ENCODE peak calls at places on chromosomes 12 and 14, in ten cellular contexts. One of them, this sample, is unnamed.

GRCh38 chr12:2739832-2740641 is 54.7 kb upstream of the FKBP4 start:
- DNase-seq in stimulated activated naive CD8-positive, alpha-beta T cell treated with anti-CD3 and anti-CD28 coated beads, Interleukin-15, Interleukin-2, amounts not matched to agents 100 U/mL and 50 U/mL, for 24 hours: no peak
- DNase-seq in GM23248: peak; percentile 78
- DNase-seq in fibroblast of mammary gland: peak; percentile 60
- DNase-seq in adipocyte: peak; percentile 69
- DNase-seq in NCI-H69: peak; percentile 59
- DNase-seq in GM04503: peak; percentile 16
- DNase-seq in thyroid gland: peak; percentile 32
- DNase-seq in Kasumi-1: no peak
- DNase-seq in iris pigment epithelial cell: peak; percentile 31
- DNase-seq in this sample: no peak

GRCh38 chr12:53530056-53530455 is 22.8 kb upstream of the NPFF start:
- DNase-seq in Kasumi-1: no peak
- DNase-seq in thyroid gland: no peak
- DNase-seq in fibroblast of mammary gland: no peak
- DNase-seq in GM04503: no peak
- DNase-seq in adipocyte: no peak
- DNase-seq in GM23248: no peak
- DNase-seq in NCI-H69: peak; percentile 88
- DNase-seq in iris pigment epithelial cell: no peak
- DNase-seq in stimulated activated naive CD8-positive, alpha-beta T cell treated with anti-CD3 and anti-CD28 coated beads, Interleukin-15, Interleukin-2, amounts not matched to agents 100 U/mL and 50 U/mL, for 24 hours: no peak
- DNase-seq in this sample: no peak

GRCh38 chr14:24298892-24299254 is 707 bp downstream of the DHRS1 start:
- DNase-seq in thyroid gland: no peak
- DNase-seq in GM04503: peak; percentile 36
- DNase-seq in NCI-H69: peak; percentile 67
- DNase-seq in stimulated activated naive CD8-positive, alpha-beta T cell treated with anti-CD3 and anti-CD28 coated beads, Interleukin-15, Interleukin-2, amounts not matched to agents 100 U/mL and 50 U/mL, for 24 hours: no peak
- DNase-seq in iris pigment epithelial cell: peak; percentile 77
- DNase-seq in fibroblast of mammary gland: peak; percentile 76
- DNase-seq in adipocyte: peak; percentile 49
- DNase-seq in Kasumi-1: no peak
- DNase-seq in GM23248: peak; percentile 94
- DNase-seq in this sample: peak; percentile 32

GRCh38 chr14:31945074-31945613 is 132.0 kb upstream of the ARHGAP5 start:
- DNase-seq in NCI-H69: peak; percentile 97
- DNase-seq in thyroid gland: no peak
- DNase-seq in stimulated activated naive CD8-positive, alpha-beta T cell treated with anti-CD3 and anti-CD28 coated beads, Interleukin-15, Interleukin-2, amounts not matched to agents 100 U/mL and 50 U/mL, for 24 hours: no peak
- DNase-seq in fibroblast of mammary gland: no peak
- DNase-seq in GM04503: no peak
- DNase-seq in adipocyte: no peak
- DNase-seq in iris pigment epithelial cell: no peak
- DNase-seq in GM23248: no peak
- DNase-seq in Kasumi-1: no peak
- DNase-seq in this sample: no peak

GRCh38 chr14:31291210-31291609 is 83.6 kb upstream of the HECTD1 start:
- DNase-seq in stimulated activated naive CD8-positive, alpha-beta T cell treated with anti-CD3 and anti-CD28 coated beads, Interleukin-15, Interleukin-2, amounts not matched to agents 100 U/mL and 50 U/mL, for 24 hours: no peak
- DNase-seq in Kasumi-1: peak; percentile 82
- DNase-seq in thyroid gland: no peak
- DNase-seq in fibroblast of mammary gland: no peak
- DNase-seq in GM23248: no peak
- DNase-seq in iris pigment epithelial cell: peak; percentile 55
- DNase-seq in NCI-H69: no peak
- DNase-seq in GM04503: no peak
- DNase-seq in adipocyte: no peak
- DNase-seq in this sample: no peak

GRCh38 chr12:24177889-24178288 is 228.4 kb upstream of the SOX5 start:
- DNase-seq in NCI-H69: no peak
- DNase-seq in stimulated activated naive CD8-positive, alpha-beta T cell treated with anti-CD3 and anti-CD28 coated beads, Interleukin-15, Interleukin-2, amounts not matched to agents 100 U/mL and 50 U/mL, for 24 hours: no peak
- DNase-seq in adipocyte: no peak
- DNase-seq in fibroblast of mammary gland: no peak
- DNase-seq in thyroid gland: peak; percentile 13
- DNase-seq in Kasumi-1: no peak
- DNase-seq in GM04503: no peak
- DNase-seq in GM23248: no peak
- DNase-seq in iris pigment epithelial cell: no peak
- DNase-seq in this sample: no peak

GRCh38 chr14:83757896-83758295 is 1772.0 kb upstream of the FLRT2 start:
- DNase-seq in Kasumi-1: no peak
- DNase-seq in iris pigment epithelial cell: peak; percentile 85
- DNase-seq in GM04503: peak; percentile 22
- DNase-seq in thyroid gland: no peak
- DNase-seq in stimulated activated naive CD8-positive, alpha-beta T cell treated with anti-CD3 and anti-CD28 coated beads, Interleukin-15, Interleukin-2, amounts not matched to agents 100 U/mL and 50 U/mL, for 24 hours: no peak
- DNase-seq in fibroblast of mammary gland: peak; percentile 74
- DNase-seq in GM23248: no peak
- DNase-seq in NCI-H69: no peak
- DNase-seq in adipocyte: peak; percentile 44
- DNase-seq in this sample: no peak

GRCh38 chr12:92759634-92760268 is 57.0 kb downstream of the PLEKHG7 start:
- DNase-seq in adipocyte: peak; percentile 81
- DNase-seq in NCI-H69: no peak
- DNase-seq in fibroblast of mammary gland: peak; percentile 97
- DNase-seq in thyroid gland: no peak
- DNase-seq in GM04503: peak; percentile 79
- DNase-seq in Kasumi-1: no peak
- DNase-seq in stimulated activated naive CD8-positive, alpha-beta T cell treated with anti-CD3 and anti-CD28 coated beads, Interleukin-15, Interleukin-2, amounts not matched to agents 100 U/mL and 50 U/mL, for 24 hours: no peak
- DNase-seq in GM23248: peak; percentile 95
- DNase-seq in iris pigment epithelial cell: peak; percentile 98
- DNase-seq in this sample: no peak

GRCh38 chr12:31037921-31038320 is 35.7 kb upstream of the DDX11 start:
- DNase-seq in stimulated activated naive CD8-positive, alpha-beta T cell treated with anti-CD3 and anti-CD28 coated beads, Interleukin-15, Interleukin-2, amounts not matched to agents 100 U/mL and 50 U/mL, for 24 hours: no peak
- DNase-seq in GM04503: no peak
- DNase-seq in thyroid gland: no peak
- DNase-seq in fibroblast of mammary gland: no peak
- DNase-seq in NCI-H69: no peak
- DNase-seq in Kasumi-1: no peak
- DNase-seq in adipocyte: no peak
- DNase-seq in GM23248: no peak
- DNase-seq in iris pigment epithelial cell: no peak
- DNase-seq in this sample: no peak

GRCh38 chr14:90675399-90675798 is 140.8 kb downstream of the TTC7B start:
- DNase-seq in GM04503: peak; percentile 58
- DNase-seq in thyroid gland: no peak
- DNase-seq in iris pigment epithelial cell: no peak
- DNase-seq in Kasumi-1: no peak
- DNase-seq in fibroblast of mammary gland: peak; percentile 68
- DNase-seq in stimulated activated naive CD8-positive, alpha-beta T cell treated with anti-CD3 and anti-CD28 coated beads, Interleukin-15, Interleukin-2, amounts not matched to agents 100 U/mL and 50 U/mL, for 24 hours: no peak
- DNase-seq in GM23248: peak; percentile 91
- DNase-seq in adipocyte: peak; percentile 75
- DNase-seq in NCI-H69: peak; percentile 25
- DNase-seq in this sample: no peak

GRCh38 chr14:89473979-89474378 is 56.9 kb upstream of the FOXN3 start:
- DNase-seq in fibroblast of mammary gland: peak; percentile 88
- DNase-seq in Kasumi-1: no peak
- DNase-seq in adipocyte: no peak
- DNase-seq in GM23248: peak; percentile 53
- DNase-seq in NCI-H69: no peak
- DNase-seq in iris pigment epithelial cell: peak; percentile 38
- DNase-seq in thyroid gland: no peak
- DNase-seq in GM04503: peak; percentile 5
- DNase-seq in stimulated activated naive CD8-positive, alpha-beta T cell treated with anti-CD3 and anti-CD28 coated beads, Interleukin-15, Interleukin-2, amounts not matched to agents 100 U/mL and 50 U/mL, for 24 hours: no peak
- DNase-seq in this sample: no peak

GRCh38 chr14:37056473-37056872 is 115.9 kb downstream of the SLC25A21 start:
- DNase-seq in adipocyte: no peak
- DNase-seq in stimulated activated naive CD8-positive, alpha-beta T cell treated with anti-CD3 and anti-CD28 coated beads, Interleukin-15, Interleukin-2, amounts not matched to agents 100 U/mL and 50 U/mL, for 24 hours: no peak
- DNase-seq in NCI-H69: peak; percentile 49
- DNase-seq in iris pigment epithelial cell: peak; percentile 72
- DNase-seq in thyroid gland: no peak
- DNase-seq in GM23248: peak; percentile 79
- DNase-seq in fibroblast of mammary gland: peak; percentile 58
- DNase-seq in Kasumi-1: no peak
- DNase-seq in GM04503: no peak
- DNase-seq in this sample: no peak

GRCh38 chr12:22275847-22276246 is 58.7 kb downstream of the ST8SIA1 start:
- DNase-seq in stimulated activated naive CD8-positive, alpha-beta T cell treated with anti-CD3 and anti-CD28 coated beads, Interleukin-15, Interleukin-2, amounts not matched to agents 100 U/mL and 50 U/mL, for 24 hours: no peak
- DNase-seq in thyroid gland: peak; percentile 75
- DNase-seq in adipocyte: peak; percentile 98
- DNase-seq in NCI-H69: no peak
- DNase-seq in GM23248: peak; percentile 98
- DNase-seq in GM04503: peak; percentile 100
- DNase-seq in fibroblast of mammary gland: peak; percentile 99
- DNase-seq in Kasumi-1: no peak
- DNase-seq in iris pigment epithelial cell: peak; percentile 96
- DNase-seq in this sample: no peak

GRCh38 chr12:71585218-71585617 is 78.4 kb downstream of the ZFC3H1 start:
- DNase-seq in Kasumi-1: no peak
- DNase-seq in stimulated activated naive CD8-positive, alpha-beta T cell treated with anti-CD3 and anti-CD28 coated beads, Interleukin-15, Interleukin-2, amounts not matched to agents 100 U/mL and 50 U/mL, for 24 hours: no peak
- DNase-seq in iris pigment epithelial cell: no peak
- DNase-seq in NCI-H69: no peak
- DNase-seq in fibroblast of mammary gland: no peak
- DNase-seq in GM23248: no peak
- DNase-seq in adipocyte: no peak
- DNase-seq in thyroid gland: no peak
- DNase-seq in GM04503: no peak
- DNase-seq in this sample: no peak

GRCh38 chr12:132866251-132866828 is 21.1 kb downstream of the CHFR start:
- DNase-seq in NCI-H69: no peak
- DNase-seq in GM23248: peak; percentile 57
- DNase-seq in fibroblast of mammary gland: peak; percentile 84
- DNase-seq in adipocyte: peak; percentile 61
- DNase-seq in iris pigment epithelial cell: peak; percentile 78
- DNase-seq in Kasumi-1: no peak
- DNase-seq in thyroid gland: no peak
- DNase-seq in stimulated activated naive CD8-positive, alpha-beta T cell treated with anti-CD3 and anti-CD28 coated beads, Interleukin-15, Interleukin-2, amounts not matched to agents 100 U/mL and 50 U/mL, for 24 hours: no peak
- DNase-seq in GM04503: no peak
- DNase-seq in this sample: no peak

GRCh38 chr12:127809236-127809635 is 457.7 kb upstream of the TMEM132C start:
- DNase-seq in thyroid gland: peak; percentile 9
- DNase-seq in GM23248: peak; percentile 92
- DNase-seq in GM04503: peak; percentile 71
- DNase-seq in Kasumi-1: no peak
- DNase-seq in iris pigment epithelial cell: peak; percentile 72
- DNase-seq in adipocyte: peak; percentile 94
- DNase-seq in NCI-H69: no peak
- DNase-seq in fibroblast of mammary gland: peak; percentile 83
- DNase-seq in stimulated activated naive CD8-positive, alpha-beta T cell treated with anti-CD3 and anti-CD28 coated beads, Interleukin-15, Interleukin-2, amounts not matched to agents 100 U/mL and 50 U/mL, for 24 hours: no peak
- DNase-seq in this sample: no peak

GRCh38 chr14:81408595-81408994 is 8.5 kb upstream of the STON2 start:
- DNase-seq in fibroblast of mammary gland: no peak
- DNase-seq in adipocyte: no peak
- DNase-seq in thyroid gland: peak; percentile 64
- DNase-seq in stimulated activated naive CD8-positive, alpha-beta T cell treated with anti-CD3 and anti-CD28 coated beads, Interleukin-15, Interleukin-2, amounts not matched to agents 100 U/mL and 50 U/mL, for 24 hours: no peak
- DNase-seq in GM04503: no peak
- DNase-seq in NCI-H69: no peak
- DNase-seq in Kasumi-1: no peak
- DNase-seq in iris pigment epithelial cell: no peak
- DNase-seq in GM23248: no peak
- DNase-seq in this sample: no peak

GRCh38 chr12:81081726-81082125 is 3.8 kb downstream of the ACSS3 start:
- DNase-seq in GM23248: no peak
- DNase-seq in iris pigment epithelial cell: peak; percentile 14
- DNase-seq in Kasumi-1: no peak
- DNase-seq in thyroid gland: no peak
- DNase-seq in NCI-H69: no peak
- DNase-seq in GM04503: no peak
- DNase-seq in fibroblast of mammary gland: no peak
- DNase-seq in stimulated activated naive CD8-positive, alpha-beta T cell treated with anti-CD3 and anti-CD28 coated beads, Interleukin-15, Interleukin-2, amounts not matched to agents 100 U/mL and 50 U/mL, for 24 hours: no peak
- DNase-seq in adipocyte: no peak
- DNase-seq in this sample: no peak

GRCh38 chr14:97747282-97747681 is 950.1 kb downstream of the VRK1 start:
- DNase-seq in fibroblast of mammary gland: no peak
- DNase-seq in Kasumi-1: no peak
- DNase-seq in GM23248: no peak
- DNase-seq in GM04503: no peak
- DNase-seq in thyroid gland: no peak
- DNase-seq in adipocyte: no peak
- DNase-seq in iris pigment epithelial cell: no peak
- DNase-seq in NCI-H69: no peak
- DNase-seq in stimulated activated naive CD8-positive, alpha-beta T cell treated with anti-CD3 and anti-CD28 coated beads, Interleukin-15, Interleukin-2, amounts not matched to agents 100 U/mL and 50 U/mL, for 24 hours: no peak
- DNase-seq in this sample: no peak

GRCh38 chr12:109764776-109765492 is 51.3 kb downstream of the FAM222A start:
- DNase-seq in Kasumi-1: no peak
- DNase-seq in fibroblast of mammary gland: no peak
- DNase-seq in GM04503: no peak
- DNase-seq in GM23248: no peak
- DNase-seq in thyroid gland: no peak
- DNase-seq in adipocyte: no peak
- DNase-seq in iris pigment epithelial cell: no peak
- DNase-seq in stimulated activated naive CD8-positive, alpha-beta T cell treated with anti-CD3 and anti-CD28 coated beads, Interleukin-15, Interleukin-2, amounts not matched to agents 100 U/mL and 50 U/mL, for 24 hours: no peak
- DNase-seq in NCI-H69: no peak
- DNase-seq in this sample: no peak

GRCh38 chr14:41859336-41859735 is 252.7 kb downstream of the LRFN5 start:
- DNase-seq in NCI-H69: peak; percentile 27
- DNase-seq in fibroblast of mammary gland: peak; percentile 55
- DNase-seq in iris pigment epithelial cell: no peak
- DNase-seq in GM23248: peak; percentile 80
- DNase-seq in Kasumi-1: peak; percentile 33
- DNase-seq in GM04503: no peak
- DNase-seq in stimulated activated naive CD8-positive, alpha-beta T cell treated with anti-CD3 and anti-CD28 coated beads, Interleukin-15, Interleukin-2, amounts not matched to agents 100 U/mL and 50 U/mL, for 24 hours: no peak
- DNase-seq in adipocyte: no peak
- DNase-seq in thyroid gland: no peak
- DNase-seq in this sample: no peak

GRCh38 chr14:103925316-103925715 is 2.9 kb upstream of the TDRD9 start:
- DNase-seq in iris pigment epithelial cell: no peak
- DNase-seq in fibroblast of mammary gland: no peak
- DNase-seq in GM23248: no peak
- DNase-seq in adipocyte: no peak
- DNase-seq in NCI-H69: no peak
- DNase-seq in GM04503: no peak
- DNase-seq in stimulated activated naive CD8-positive, alpha-beta T cell treated with anti-CD3 and anti-CD28 coated beads, Interleukin-15, Interleukin-2, amounts not matched to agents 100 U/mL and 50 U/mL, for 24 hours: no peak
- DNase-seq in Kasumi-1: peak; percentile 12
- DNase-seq in thyroid gland: no peak
- DNase-seq in this sample: no peak

GRCh38 chr12:2250797-2251196 is 198.0 kb downstream of the CACNA1C start:
- DNase-seq in iris pigment epithelial cell: no peak
- DNase-seq in fibroblast of mammary gland: peak; percentile 63
- DNase-seq in Kasumi-1: no peak
- DNase-seq in thyroid gland: no peak
- DNase-seq in stimulated activated naive CD8-positive, alpha-beta T cell treated with anti-CD3 and anti-CD28 coated beads, Interleukin-15, Interleukin-2, amounts not matched to agents 100 U/mL and 50 U/mL, for 24 hours: no peak
- DNase-seq in NCI-H69: no peak
- DNase-seq in adipocyte: peak; percentile 24
- DNase-seq in GM23248: peak; percentile 86
- DNase-seq in GM04503: no peak
- DNase-seq in this sample: no peak

GRCh38 chr12:15629761-15630160 is 159.4 kb downstream of the EPS8 start:
- DNase-seq in GM04503: peak; percentile 47
- DNase-seq in stimulated activated naive CD8-positive, alpha-beta T cell treated with anti-CD3 and anti-CD28 coated beads, Interleukin-15, Interleukin-2, amounts not matched to agents 100 U/mL and 50 U/mL, for 24 hours: no peak
- DNase-seq in NCI-H69: no peak
- DNase-seq in iris pigment epithelial cell: peak; percentile 48
- DNase-seq in thyroid gland: no peak
- DNase-seq in GM23248: peak; percentile 62
- DNase-seq in adipocyte: peak; percentile 61
- DNase-seq in Kasumi-1: no peak
- DNase-seq in fibroblast of mammary gland: peak; percentile 82
- DNase-seq in this sample: no peak

GRCh38 chr14:63564318-63564717 is 21.1 kb upstream of the PPP2R5E start:
- DNase-seq in adipocyte: peak; percentile 68
- DNase-seq in fibroblast of mammary gland: no peak
- DNase-seq in GM23248: peak; percentile 41
- DNase-seq in iris pigment epithelial cell: peak; percentile 32
- DNase-seq in thyroid gland: peak; percentile 10
- DNase-seq in Kasumi-1: no peak
- DNase-seq in GM04503: no peak
- DNase-seq in NCI-H69: no peak
- DNase-seq in stimulated activated naive CD8-positive, alpha-beta T cell treated with anti-CD3 and anti-CD28 coated beads, Interleukin-15, Interleukin-2, amounts not matched to agents 100 U/mL and 50 U/mL, for 24 hours: no peak
- DNase-seq in this sample: no peak

This sample was measured in activated CD8-positive, alpha-beta T cell treated with anti-CD3 and anti-CD28 coated beads for 36 hours.